ENCODE peak calls at places on chromosomes 5 and 9, in seven cellular contexts. W is stomach; R is amniotic epithelial cell; V is ACHN; Q is T-helper 9 cell; X is mammary epithelial cell; U is stimulated activated CD4-positive, alpha-beta T cell treated with anti-CD3 and anti-CD28 coated beads, Interleukin-2, amount 100 ng/mL, for 48 hours. I is an unnamed sample.

GRCh38 chr5:669111-669841 is 23.9 kb downstream of the TPPP start:
- DNase-seq in W (peak; percentile 50), R (peak; percentile 76), V (peak; percentile 31), Q (peak; percentile 50), X (no peak), U (no peak), I (peak; percentile 56)

GRCh38 chr5:61132559-61132958 is 29.7 kb downstream of the SMIM15 start:
- DNase-seq in W (no peak), R (peak; percentile 53), V (peak; percentile 19), Q (no peak), X (no peak), U (no peak), I (no peak)

GRCh38 chr9:134502261-134503211 is 139.1 kb upstream of the COL5A1 start:
- DNase-seq in W (peak; percentile 32), R (peak; percentile 99), V (peak; percentile 68), Q (no peak), X (peak; percentile 64), U (no peak), I (no peak)

GRCh38 chr9:133331221-133331620 is 4.8 kb downstream of the SURF6 start:
- DNase-seq in W (no peak), R (no peak), V (no peak), Q (no peak), X (no peak), U (no peak), I (no peak)

GRCh38 chr5:116379306-116379705 is 195.3 kb downstream of the SEMA6A start:
- DNase-seq in W (no peak), R (no peak), V (no peak), Q (no peak), X (no peak), U (no peak), I (no peak)

GRCh38 chr9:12817702-12818101 is 42.9 kb downstream of the LURAP1L start:
- DNase-seq in W (peak; percentile 65), R (peak; percentile 80), V (no peak), Q (no peak), X (peak; percentile 99), U (no peak), I (no peak)

GRCh38 chr9:93978498-93978897 is 23.3 kb upstream of the BARX1 start:
- DNase-seq in W (no peak), R (no peak), V (no peak), Q (no peak), X (no peak), U (no peak), I (no peak)

GRCh38 chr9:116859763-116860162 is 172.7 kb downstream of the TRIM32 start:
- DNase-seq in W (no peak), R (no peak), V (no peak), Q (no peak), X (peak; percentile 94), U (no peak), I (no peak)

GRCh38 chr5:66230551-66230950 is 86.5 kb downstream of the SREK1 start:
- DNase-seq in W (no peak), R (no peak), V (no peak), Q (no peak), X (peak; percentile 22), U (no peak), I (no peak)